ENCODE peak calls at places on chromosomes 6 and 20, in seven cellular contexts. One of them, this sample, is unnamed.

GRCh38 chr20:34984756-34985261 is 29.1 kb downstream of the MYH7B start:
- DNase-seq in neuronal stem cell: no peak
- DNase-seq in left ventricle myocardium inferior: peak
- DNase-seq in SJSA1: no peak
- DNase-seq in gastrocnemius medialis: no peak
- DNase-seq in CD8-positive, alpha-beta memory T cell: no peak
- DNase-seq in AG04450: no peak
- DNase-seq in this sample: peak

GRCh38 chr6:109079981-109080380 is 14.7 kb downstream of the SESN1 start:
- DNase-seq in neuronal stem cell: no peak
- DNase-seq in left ventricle myocardium inferior: peak
- DNase-seq in SJSA1: no peak
- DNase-seq in gastrocnemius medialis: peak
- DNase-seq in CD8-positive, alpha-beta memory T cell: no peak
- DNase-seq in AG04450: no peak
- DNase-seq in this sample: peak

GRCh38 chr6:34331361-34332050 is 61.0 kb downstream of the NUDT3 start:
- DNase-seq in neuronal stem cell: no peak
- DNase-seq in left ventricle myocardium inferior: no peak
- DNase-seq in SJSA1: no peak
- DNase-seq in gastrocnemius medialis: no peak
- DNase-seq in CD8-positive, alpha-beta memory T cell: no peak
- DNase-seq in AG04450: no peak
- DNase-seq in this sample: no peak

GRCh38 chr6:155141002-155141401 is 122.8 kb upstream of the CLDN20 start:
- DNase-seq in neuronal stem cell: no peak
- DNase-seq in left ventricle myocardium inferior: no peak
- DNase-seq in SJSA1: no peak
- DNase-seq in gastrocnemius medialis: no peak
- DNase-seq in CD8-positive, alpha-beta memory T cell: no peak
- DNase-seq in AG04450: no peak
- DNase-seq in this sample: no peak

GRCh38 chr20:62953839-62954703 is 1.6 kb downstream of the SLC17A9 start:
- DNase-seq in neuronal stem cell: peak
- DNase-seq in left ventricle myocardium inferior: peak
- DNase-seq in SJSA1: no peak
- DNase-seq in gastrocnemius medialis: peak
- DNase-seq in CD8-positive, alpha-beta memory T cell: peak
- DNase-seq in AG04450: peak
- DNase-seq in this sample: peak

GRCh38 chr6:39005774-39006173 is 42.8 kb upstream of the GLP1R start:
- DNase-seq in neuronal stem cell: no peak
- DNase-seq in left ventricle myocardium inferior: no peak
- DNase-seq in SJSA1: no peak
- DNase-seq in gastrocnemius medialis: no peak
- DNase-seq in CD8-positive, alpha-beta memory T cell: no peak
- DNase-seq in AG04450: no peak
- DNase-seq in this sample: no peak

GRCh38 chr20:13995841-13996240 is 525 bp downstream of the MACROD2 start:
- DNase-seq in neuronal stem cell: no peak
- DNase-seq in left ventricle myocardium inferior: peak
- DNase-seq in SJSA1: no peak
- DNase-seq in gastrocnemius medialis: peak
- DNase-seq in CD8-positive, alpha-beta memory T cell: no peak
- DNase-seq in AG04450: no peak
- DNase-seq in this sample: peak

GRCh38 chr6:155121699-155122098 is 126.6 kb downstream of the TIAM2 start:
- DNase-seq in neuronal stem cell: no peak
- DNase-seq in left ventricle myocardium inferior: no peak
- DNase-seq in SJSA1: no peak
- DNase-seq in gastrocnemius medialis: no peak
- DNase-seq in CD8-positive, alpha-beta memory T cell: no peak
- DNase-seq in AG04450: no peak
- DNase-seq in this sample: peak

GRCh38 chr6:43445576-43445975 is 9.8 kb downstream of the DLK2 start:
- DNase-seq in neuronal stem cell: no peak
- DNase-seq in left ventricle myocardium inferior: no peak
- DNase-seq in SJSA1: no peak
- DNase-seq in gastrocnemius medialis: no peak
- DNase-seq in CD8-positive, alpha-beta memory T cell: no peak
- DNase-seq in AG04450: no peak
- DNase-seq in this sample: no peak

GRCh38 chr20:11305406-11305805 is 612.3 kb upstream of the BTBD3 start:
- DNase-seq in neuronal stem cell: no peak
- DNase-seq in left ventricle myocardium inferior: no peak
- DNase-seq in SJSA1: no peak
- DNase-seq in gastrocnemius medialis: no peak
- DNase-seq in CD8-positive, alpha-beta memory T cell: no peak
- DNase-seq in AG04450: no peak
- DNase-seq in this sample: no peak

GRCh38 chr20:55153321-55153720 is 677.9 kb downstream of the DOK5 start:
- DNase-seq in neuronal stem cell: no peak
- DNase-seq in left ventricle myocardium inferior: no peak
- DNase-seq in SJSA1: no peak
- DNase-seq in gastrocnemius medialis: no peak
- DNase-seq in CD8-positive, alpha-beta memory T cell: no peak
- DNase-seq in AG04450: no peak
- DNase-seq in this sample: no peak

GRCh38 chr20:13220857-13221297 is at the start of gene ISM1:
- DNase-seq in neuronal stem cell: peak
- DNase-seq in left ventricle myocardium inferior: no peak
- DNase-seq in SJSA1: no peak
- DNase-seq in gastrocnemius medialis: no peak
- DNase-seq in CD8-positive, alpha-beta memory T cell: no peak
- DNase-seq in AG04450: no peak
- DNase-seq in this sample: peak

GRCh38 chr6:166515072-166515810 is 71.2 kb downstream of the RAMACL start:
- DNase-seq in neuronal stem cell: no peak
- DNase-seq in left ventricle myocardium inferior: no peak
- DNase-seq in SJSA1: peak
- DNase-seq in gastrocnemius medialis: no peak
- DNase-seq in CD8-positive, alpha-beta memory T cell: no peak
- DNase-seq in AG04450: peak
- DNase-seq in this sample: peak

GRCh38 chr6:53925891-53926290 is 131.1 kb downstream of the LRRC1 start:
- DNase-seq in neuronal stem cell: no peak
- DNase-seq in left ventricle myocardium inferior: no peak
- DNase-seq in SJSA1: no peak
- DNase-seq in gastrocnemius medialis: no peak
- DNase-seq in CD8-positive, alpha-beta memory T cell: no peak
- DNase-seq in AG04450: no peak
- DNase-seq in this sample: no peak

GRCh38 chr6:52495859-52496396 is 75.8 kb downstream of the EFHC1 start:
- DNase-seq in neuronal stem cell: no peak
- DNase-seq in left ventricle myocardium inferior: no peak
- DNase-seq in SJSA1: no peak
- DNase-seq in gastrocnemius medialis: no peak
- DNase-seq in CD8-positive, alpha-beta memory T cell: no peak
- DNase-seq in AG04450: no peak
- DNase-seq in this sample: no peak
- H3K27ac ChIP-seq in neuronal stem cell: no peak
- H3K27ac ChIP-seq in left ventricle myocardium inferior: no peak
- H3K27ac ChIP-seq in SJSA1: no peak
- H3K27ac ChIP-seq in gastrocnemius medialis: no peak
- H3K27ac ChIP-seq in CD8-positive, alpha-beta memory T cell: no peak
- H3K27ac ChIP-seq in AG04450: no peak
- H3K27ac ChIP-seq in this sample: no peak

GRCh38 chr6:114344216-114344970 is 1.6 kb upstream of the HS3ST5 start:
- DNase-seq in neuronal stem cell: no peak
- DNase-seq in left ventricle myocardium inferior: no peak
- DNase-seq in SJSA1: no peak
- DNase-seq in gastrocnemius medialis: no peak
- DNase-seq in CD8-positive, alpha-beta memory T cell: no peak
- DNase-seq in AG04450: no peak
- DNase-seq in this sample: no peak

GRCh38 chr6:114342086-114342825 is 567 bp downstream of the HS3ST5 start:
- DNase-seq in neuronal stem cell: peak
- DNase-seq in left ventricle myocardium inferior: no peak
- DNase-seq in SJSA1: peak
- DNase-seq in gastrocnemius medialis: no peak
- DNase-seq in CD8-positive, alpha-beta memory T cell: no peak
- DNase-seq in AG04450: no peak
- DNase-seq in this sample: peak

GRCh38 chr6:114343782-114344144 is 940 bp upstream of the HS3ST5 start:
- DNase-seq in neuronal stem cell: no peak
- DNase-seq in left ventricle myocardium inferior: no peak
- DNase-seq in SJSA1: no peak
- DNase-seq in gastrocnemius medialis: no peak
- DNase-seq in CD8-positive, alpha-beta memory T cell: no peak
- DNase-seq in AG04450: no peak
- DNase-seq in this sample: no peak

GRCh38 chr6:114342826-114343781 is at the start of gene HS3ST5:
- DNase-seq in neuronal stem cell: peak
- DNase-seq in left ventricle myocardium inferior: no peak
- DNase-seq in SJSA1: peak
- DNase-seq in gastrocnemius medialis: no peak
- DNase-seq in CD8-positive, alpha-beta memory T cell: no peak
- DNase-seq in AG04450: no peak
- DNase-seq in this sample: peak

GRCh38 chr6:114339706-114340105 is 3.1 kb downstream of the HS3ST5 start:
- DNase-seq in neuronal stem cell: no peak
- DNase-seq in left ventricle myocardium inferior: no peak
- DNase-seq in SJSA1: peak
- DNase-seq in gastrocnemius medialis: no peak
- DNase-seq in CD8-positive, alpha-beta memory T cell: no peak
- DNase-seq in AG04450: no peak
- DNase-seq in this sample: no peak
- H3K4me3 ChIP-seq in neuronal stem cell: no peak
- H3K4me3 ChIP-seq in left ventricle myocardium inferior: no peak
- H3K4me3 ChIP-seq in SJSA1: peak
- H3K4me3 ChIP-seq in gastrocnemius medialis: no peak
- H3K4me3 ChIP-seq in CD8-positive, alpha-beta memory T cell: no peak
- H3K4me3 ChIP-seq in AG04450: no peak
- H3K4me3 ChIP-seq in this sample: no peak

DNA sequence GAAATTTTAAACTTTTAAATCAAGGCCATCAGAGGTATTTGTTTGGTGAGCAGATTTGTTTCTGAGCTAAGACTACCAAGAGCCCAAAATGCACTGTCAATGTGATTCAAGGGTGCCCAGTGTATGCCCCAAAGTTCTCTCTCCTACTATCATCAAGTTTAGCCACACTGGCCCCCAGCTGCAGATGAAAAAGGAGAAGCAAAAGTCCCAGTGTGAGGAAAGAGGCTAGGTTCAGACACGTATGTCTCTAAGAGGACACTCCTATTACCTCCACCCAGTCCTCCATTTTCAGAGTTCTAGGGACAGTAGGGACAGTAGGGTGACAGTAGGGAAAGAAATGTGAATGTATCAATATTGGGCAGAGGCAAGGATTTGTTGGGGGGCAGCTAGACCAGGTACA is 230.8 kb downstream of the CD83 start:
- DNase-seq in neuronal stem cell: no peak
- DNase-seq in left ventricle myocardium inferior: no peak
- DNase-seq in SJSA1: no peak
- DNase-seq in gastrocnemius medialis: no peak
- DNase-seq in CD8-positive, alpha-beta memory T cell: no peak
- DNase-seq in AG04450: no peak
- DNase-seq in this sample: no peak
- H3K27ac ChIP-seq in neuronal stem cell: no peak
- H3K27ac ChIP-seq in left ventricle myocardium inferior: no peak
- H3K27ac ChIP-seq in SJSA1: no peak
- H3K27ac ChIP-seq in gastrocnemius medialis: no peak
- H3K27ac ChIP-seq in CD8-positive, alpha-beta memory T cell: no peak
- H3K27ac ChIP-seq in AG04450: no peak
- H3K27ac ChIP-seq in this sample: no peak

GRCh38 chr6:75109025-75109424 is 96.8 kb downstream of the COL12A1 start:
- DNase-seq in neuronal stem cell: no peak
- DNase-seq in left ventricle myocardium inferior: no peak
- DNase-seq in SJSA1: no peak
- DNase-seq in gastrocnemius medialis: no peak
- DNase-seq in CD8-positive, alpha-beta memory T cell: no peak
- DNase-seq in AG04450: no peak
- DNase-seq in this sample: no peak
- H3K4me3 ChIP-seq in neuronal stem cell: no peak
- H3K4me3 ChIP-seq in left ventricle myocardium inferior: no peak
- H3K4me3 ChIP-seq in SJSA1: no peak
- H3K4me3 ChIP-seq in gastrocnemius medialis: no peak
- H3K4me3 ChIP-seq in CD8-positive, alpha-beta memory T cell: no peak
- H3K4me3 ChIP-seq in AG04450: no peak
- H3K4me3 ChIP-seq in this sample: no peak

DNA sequence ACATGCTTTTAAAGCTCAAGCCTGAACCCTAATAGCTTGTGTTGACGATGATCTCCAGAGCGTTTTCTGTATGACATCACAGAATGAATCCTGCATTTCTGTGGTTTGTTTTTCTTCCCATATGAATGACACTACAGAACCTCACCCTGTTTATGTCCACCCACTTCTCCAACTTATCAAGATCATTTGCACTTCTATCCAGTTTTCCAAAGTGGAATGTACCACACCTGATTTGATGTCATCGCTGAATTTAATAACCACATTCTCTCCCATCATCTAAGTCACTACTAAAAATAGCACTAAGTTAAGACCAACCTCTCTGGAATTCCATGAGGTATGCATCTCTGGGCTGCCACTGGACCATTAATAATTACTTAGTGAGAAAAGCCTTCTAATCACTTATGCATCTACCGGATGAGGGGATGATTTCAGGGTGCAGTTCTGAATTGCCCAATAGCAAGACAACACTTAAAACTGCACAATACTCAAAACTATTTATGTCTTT is 33.3 kb upstream of the CITED2 start:
- DNase-seq in neuronal stem cell: no peak
- DNase-seq in left ventricle myocardium inferior: no peak
- DNase-seq in SJSA1: no peak
- DNase-seq in gastrocnemius medialis: no peak
- DNase-seq in CD8-positive, alpha-beta memory T cell: no peak
- DNase-seq in AG04450: peak
- DNase-seq in this sample: no peak
- H3K27ac ChIP-seq in neuronal stem cell: no peak
- H3K27ac ChIP-seq in left ventricle myocardium inferior: no peak
- H3K27ac ChIP-seq in SJSA1: peak
- H3K27ac ChIP-seq in gastrocnemius medialis: no peak
- H3K27ac ChIP-seq in CD8-positive, alpha-beta memory T cell: no peak
- H3K27ac ChIP-seq in AG04450: peak
- H3K27ac ChIP-seq in this sample: no peak

DNA sequence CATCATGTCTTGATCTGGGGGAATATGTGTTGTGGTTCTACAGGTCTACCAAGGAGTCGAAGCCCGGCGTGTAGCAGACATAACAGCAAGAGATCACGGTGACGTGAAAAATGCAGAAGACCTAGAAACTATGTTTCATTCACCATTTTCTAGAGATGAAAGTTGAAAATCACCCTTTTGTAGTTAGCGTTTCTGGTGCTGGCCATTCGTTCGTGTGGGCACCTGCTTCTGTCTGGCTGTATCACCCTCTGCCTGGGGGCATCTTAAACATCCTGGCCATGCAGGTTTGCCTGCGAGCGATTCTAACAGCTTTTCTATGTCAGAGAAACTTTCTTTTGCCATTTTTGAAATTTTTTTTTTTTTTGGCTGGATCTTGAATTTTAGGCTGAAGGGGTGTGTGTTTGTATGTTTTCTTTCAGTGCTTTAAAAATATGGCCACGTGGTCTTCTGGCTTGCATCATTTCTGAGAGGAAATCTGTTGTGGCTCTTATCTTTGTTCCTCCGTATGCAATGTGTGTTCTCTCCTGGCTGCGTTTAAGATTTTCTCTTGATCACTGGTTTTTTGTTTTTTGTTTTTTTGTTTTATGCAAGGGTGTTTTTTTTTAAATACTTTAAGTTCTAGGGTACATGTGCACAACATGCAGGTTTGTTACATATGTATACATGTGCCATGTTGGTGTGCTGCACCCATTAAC is 226.7 kb downstream of the CDH4 start:
- DNase-seq in neuronal stem cell: no peak
- DNase-seq in left ventricle myocardium inferior: no peak
- DNase-seq in SJSA1: no peak
- DNase-seq in gastrocnemius medialis: no peak
- DNase-seq in CD8-positive, alpha-beta memory T cell: no peak
- DNase-seq in AG04450: no peak
- DNase-seq in this sample: no peak
- H3K4me3 ChIP-seq in neuronal stem cell: no peak
- H3K4me3 ChIP-seq in left ventricle myocardium inferior: no peak
- H3K4me3 ChIP-seq in SJSA1: no peak
- H3K4me3 ChIP-seq in gastrocnemius medialis: no peak
- H3K4me3 ChIP-seq in CD8-positive, alpha-beta memory T cell: no peak
- H3K4me3 ChIP-seq in AG04450: no peak
- H3K4me3 ChIP-seq in this sample: no peak